ENCODE peak calls at places on chromosomes 1 and 21, in five cellular contexts. R, B, V, Z and C are unnamed samples.

GRCh38 chr1:94803106-94803505 is 17.1 kb upstream of the SLC44A3 start:
- DNase-seq in V (no peak), Z (no peak), B (no peak), R (no peak), C (no peak)

GRCh38 chr1:48617227-48617626 is 145.2 kb upstream of the SPATA6 start:
- DNase-seq in B (no peak), Z (no peak), V (no peak), R (no peak), C (no peak)

GRCh38 chr1:9284061-9284460 is 8.6 kb upstream of the SPSB1 start:
- DNase-seq in R (no peak), B (no peak), V (no peak), Z (no peak), C (no peak)

GRCh38 chr1:37940299-37940947 is 6.4 kb downstream of the INPP5B start:
- DNase-seq in R (no peak), Z (no peak), B (no peak), V (no peak), C (no peak)

GRCh38 chr1:193417420-193417819 is 231.0 kb upstream of the B3GALT2 start:
- DNase-seq in Z (no peak), B (no peak), R (no peak), V (no peak), C (no peak)

GRCh38 chr1:44660176-44660575 is 14.1 kb downstream of the TMEM53 start:
- DNase-seq in Z (no peak), B (peak), R (no peak), V (no peak), C (no peak)

GRCh38 chr1:60425528-60425927 is 352.0 kb upstream of the C1orf87 start:
- DNase-seq in B (no peak), Z (no peak), R (no peak), V (peak), C (no peak)

GRCh38 chr1:174953657-174954435 is 45.9 kb upstream of the CACYBP start:
- DNase-seq in V (no peak), Z (no peak), B (no peak), R (no peak), C (no peak)

GRCh38 chr1:236522937-236523703 is 662 bp upstream of the LGALS8 start:
- DNase-seq in B (peak), V (no peak), R (no peak), Z (no peak), C (peak)

GRCh38 chr1:186617860-186618780 is 62.1 kb downstream of the PTGS2 start:
- DNase-seq in B (no peak), Z (no peak), V (no peak), R (no peak), C (peak)

GRCh38 chr1:53381790-53382401 is 54.0 kb upstream of the LRP8 start:
- DNase-seq in V (peak), Z (no peak), R (no peak), B (no peak), C (no peak)

GRCh38 chr21:36499578-36500471 is 19.9 kb upstream of the CLDN14 start:
- DNase-seq in V (no peak), R (no peak), B (no peak), Z (no peak), C (peak)

GRCh38 chr21:32184485-32184884 is 94.4 kb downstream of the MIS18A start:
- DNase-seq in R (no peak), V (no peak), B (no peak), Z (no peak), C (no peak)

GRCh38 chr1:244445320-244446181 is 6.2 kb downstream of the ADSS2 start:
- DNase-seq in Z (no peak), V (no peak), R (no peak), B (no peak), C (no peak)

GRCh38 chr1:110610741-110611286 is 4.7 kb upstream of the KCNA2 start:
- DNase-seq in V (no peak), R (no peak), B (no peak), Z (no peak), C (no peak)

GRCh38 chr1:7576946-7577657 is 194.0 kb upstream of the VAMP3 start:
- DNase-seq in B (peak), R (no peak), Z (no peak), V (peak), C (no peak)

GRCh38 chr1:202579806-202580205 is 130.4 kb downstream of the SYT2 start:
- DNase-seq in V (no peak), R (no peak), B (no peak), Z (no peak), C (peak)

DNA sequence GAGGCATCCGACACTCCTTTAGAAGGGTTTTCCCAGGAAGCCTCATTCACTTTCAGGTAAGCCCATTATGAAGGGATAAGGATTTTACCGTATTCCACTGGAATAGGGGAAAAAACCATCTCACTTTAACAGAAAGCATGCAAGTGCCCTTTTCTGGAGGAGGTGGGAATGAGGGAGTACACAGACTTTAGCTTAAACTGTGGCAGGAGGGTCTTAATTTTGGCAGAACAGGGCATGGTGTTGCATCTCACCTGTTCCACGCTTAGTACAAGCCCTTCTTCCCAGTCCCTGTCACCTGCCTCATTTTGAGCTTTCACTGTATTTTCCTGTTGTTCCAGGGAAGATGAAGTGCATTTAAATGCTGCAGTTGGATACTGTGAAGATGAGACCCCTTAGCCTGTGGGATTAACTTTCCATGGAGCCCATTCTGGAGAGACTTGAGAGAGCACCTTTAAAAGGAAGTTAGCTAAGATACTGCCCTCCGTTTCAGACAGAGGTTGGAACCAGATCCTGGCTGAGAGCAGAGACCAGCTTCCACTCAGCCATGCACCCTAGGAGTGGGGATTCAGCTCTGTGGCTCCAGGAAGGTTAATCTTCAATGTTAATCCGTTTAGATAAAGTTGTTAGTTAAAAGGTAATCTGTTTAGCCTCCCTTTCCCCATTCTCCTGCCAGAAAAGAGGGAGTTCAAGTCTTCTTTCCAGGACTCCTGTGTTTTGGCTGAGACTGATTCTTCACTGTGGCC is 42.6 kb downstream of the PBX1 start:
- DNase-seq in Z (no peak), V (no peak), R (no peak), B (no peak), C (no peak)
- H3K4me3 ChIP-seq in Z (no peak), V (no peak), R (peak), B (no peak), C (no peak)

GRCh38 chr1:226121587-226122400 is 59.3 kb downstream of the H3-3A start:
- DNase-seq in Z (no peak), B (peak), V (no peak), R (peak), C (peak)
- TF ChIP-seq POLR2A in Z (no peak), B (peak), V (no peak), R (no peak), C (peak)

DNA sequence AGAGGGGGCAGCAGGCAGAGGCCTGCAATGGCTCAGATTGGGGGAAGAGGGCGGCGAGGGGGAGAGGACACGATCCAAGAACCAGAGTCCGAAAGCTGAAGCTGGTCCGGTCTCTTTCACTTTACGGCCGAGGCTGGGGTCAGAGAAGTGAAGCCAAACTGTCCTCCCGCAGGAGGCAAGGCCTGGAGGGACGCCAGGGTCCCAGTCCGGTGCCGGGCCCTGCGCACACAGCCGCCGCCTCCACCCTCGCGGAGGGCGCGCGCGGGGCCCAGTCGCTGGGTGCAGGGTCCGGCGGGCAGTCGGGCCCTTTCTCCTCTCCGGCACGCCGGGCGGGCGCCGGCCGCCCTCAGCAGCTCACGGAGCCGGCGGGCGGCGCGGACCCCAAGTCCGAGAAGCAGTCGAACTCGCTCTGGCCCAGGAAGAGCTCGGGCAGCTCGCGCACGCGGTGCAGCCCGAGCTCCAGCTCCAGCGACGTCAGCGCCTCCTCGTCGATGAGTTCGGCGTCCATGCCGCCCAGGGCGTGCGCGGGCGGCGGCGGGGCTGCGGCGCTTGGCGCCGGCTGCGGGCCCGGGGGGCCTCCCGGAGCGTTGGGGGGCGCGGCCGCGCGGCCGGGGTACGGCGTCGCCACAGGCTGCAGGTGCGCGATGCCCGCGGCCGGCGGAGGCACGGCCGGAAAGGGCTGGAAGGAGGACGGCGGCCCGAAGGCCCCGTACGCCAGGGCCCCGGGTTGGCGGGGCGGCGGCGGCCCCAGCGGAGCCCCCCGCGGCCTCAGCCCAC is 748 bp downstream of the CITED4 start:
- DNase-seq in V (no peak), R (peak), Z (no peak), B (peak), C (no peak)
- H3K4me3 ChIP-seq in V (peak), R (peak), Z (peak), B (peak), C (peak)

DNA sequence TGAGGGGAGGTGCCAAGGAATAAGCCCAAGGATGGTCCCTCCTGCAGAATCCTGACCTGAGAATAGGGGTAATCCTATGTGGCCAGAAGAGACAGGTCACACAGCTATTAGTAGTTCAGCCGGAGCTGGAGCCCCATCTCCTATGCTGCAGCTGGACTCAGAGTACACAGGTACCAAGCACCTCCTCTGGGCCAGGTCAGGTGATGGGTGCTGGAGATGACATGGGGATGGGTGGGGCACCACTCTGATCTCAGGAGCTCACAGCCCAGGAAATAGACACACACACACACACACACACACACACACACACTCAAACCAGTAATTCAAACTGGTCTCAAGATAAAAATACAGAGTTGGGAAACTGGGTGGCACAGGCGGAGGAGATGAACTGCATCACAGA is 54.2 kb upstream of the SSBP3 start:
- DNase-seq in Z (no peak), V (no peak), R (peak), B (peak), C (no peak)
- TF ChIP-seq POLR2A in Z (no peak), V (no peak), R (no peak), B (no peak), C (no peak)